ENCODE peak calls at places on chromosome 15, in seven cellular contexts. One of them, this sample, is unnamed.

GRCh38 chr15:38377547-38378161 is 76.3 kb upstream of the FAM98B start:
- DNase-seq in KG1: no peak
- DNase-seq in stimulated activated CD4-positive, alpha-beta T cell treated with anti-CD3 and anti-CD28 coated beads, Interleukin-1b, Interleukin-23, amount 100 ng/mL, for 4 hours: no peak
- DNase-seq in stimulated activated CD8-positive, alpha-beta memory T cell treated with anti-CD3 and anti-CD28 coated beads, Interleukin-2, amount 100 ng/mL, for 48 hours: no peak
- DNase-seq in T-helper 1 cell: no peak
- DNase-seq in HCT116: no peak
- DNase-seq in activated CD4-positive, alpha-beta T cell treated with anti-CD3 and anti-CD28 coated beads, Interleukin-2, amount 50 U/mL, for 1 hour: no peak
- DNase-seq in this sample: no peak

GRCh38 chr15:64892850-64893403 is 18.8 kb upstream of the ANKDD1A start:
- DNase-seq in stimulated activated CD8-positive, alpha-beta memory T cell treated with anti-CD3 and anti-CD28 coated beads, Interleukin-2, amount 100 ng/mL, for 48 hours: peak
- DNase-seq in KG1: no peak
- DNase-seq in HCT116: no peak
- DNase-seq in T-helper 1 cell: no peak
- DNase-seq in activated CD4-positive, alpha-beta T cell treated with anti-CD3 and anti-CD28 coated beads, Interleukin-2, amount 50 U/mL, for 1 hour: peak
- DNase-seq in stimulated activated CD4-positive, alpha-beta T cell treated with anti-CD3 and anti-CD28 coated beads, Interleukin-1b, Interleukin-23, amount 100 ng/mL, for 4 hours: no peak
- DNase-seq in this sample: no peak

GRCh38 chr15:40902605-40903561 is 8.6 kb downstream of the VPS18 start:
- DNase-seq in stimulated activated CD4-positive, alpha-beta T cell treated with anti-CD3 and anti-CD28 coated beads, Interleukin-1b, Interleukin-23, amount 100 ng/mL, for 4 hours: no peak
- DNase-seq in KG1: peak
- DNase-seq in T-helper 1 cell: no peak
- DNase-seq in stimulated activated CD8-positive, alpha-beta memory T cell treated with anti-CD3 and anti-CD28 coated beads, Interleukin-2, amount 100 ng/mL, for 48 hours: no peak
- DNase-seq in activated CD4-positive, alpha-beta T cell treated with anti-CD3 and anti-CD28 coated beads, Interleukin-2, amount 50 U/mL, for 1 hour: no peak
- DNase-seq in HCT116: no peak
- DNase-seq in this sample: peak

GRCh38 chr15:42605281-42605744 is 29.9 kb downstream of the STARD9 start:
- DNase-seq in stimulated activated CD4-positive, alpha-beta T cell treated with anti-CD3 and anti-CD28 coated beads, Interleukin-1b, Interleukin-23, amount 100 ng/mL, for 4 hours: no peak
- DNase-seq in HCT116: no peak
- DNase-seq in stimulated activated CD8-positive, alpha-beta memory T cell treated with anti-CD3 and anti-CD28 coated beads, Interleukin-2, amount 100 ng/mL, for 48 hours: no peak
- DNase-seq in KG1: peak
- DNase-seq in activated CD4-positive, alpha-beta T cell treated with anti-CD3 and anti-CD28 coated beads, Interleukin-2, amount 50 U/mL, for 1 hour: no peak
- DNase-seq in T-helper 1 cell: no peak
- DNase-seq in this sample: peak

GRCh38 chr15:80804970-80805495 is 25.9 kb downstream of the CEMIP start:
- DNase-seq in HCT116: no peak
- DNase-seq in activated CD4-positive, alpha-beta T cell treated with anti-CD3 and anti-CD28 coated beads, Interleukin-2, amount 50 U/mL, for 1 hour: no peak
- DNase-seq in stimulated activated CD8-positive, alpha-beta memory T cell treated with anti-CD3 and anti-CD28 coated beads, Interleukin-2, amount 100 ng/mL, for 48 hours: peak
- DNase-seq in T-helper 1 cell: no peak
- DNase-seq in KG1: no peak
- DNase-seq in stimulated activated CD4-positive, alpha-beta T cell treated with anti-CD3 and anti-CD28 coated beads, Interleukin-1b, Interleukin-23, amount 100 ng/mL, for 4 hours: no peak
- DNase-seq in this sample: no peak

GRCh38 chr15:44215594-44215993 is 20.5 kb upstream of the FRMD5 start:
- DNase-seq in HCT116: peak
- DNase-seq in activated CD4-positive, alpha-beta T cell treated with anti-CD3 and anti-CD28 coated beads, Interleukin-2, amount 50 U/mL, for 1 hour: no peak
- DNase-seq in stimulated activated CD4-positive, alpha-beta T cell treated with anti-CD3 and anti-CD28 coated beads, Interleukin-1b, Interleukin-23, amount 100 ng/mL, for 4 hours: no peak
- DNase-seq in KG1: no peak
- DNase-seq in T-helper 1 cell: no peak
- DNase-seq in stimulated activated CD8-positive, alpha-beta memory T cell treated with anti-CD3 and anti-CD28 coated beads, Interleukin-2, amount 100 ng/mL, for 48 hours: no peak
- DNase-seq in this sample: no peak

GRCh38 chr15:56249080-56249479 is 5.4 kb upstream of the RFX7 start:
- DNase-seq in T-helper 1 cell: no peak
- DNase-seq in KG1: no peak
- DNase-seq in activated CD4-positive, alpha-beta T cell treated with anti-CD3 and anti-CD28 coated beads, Interleukin-2, amount 50 U/mL, for 1 hour: no peak
- DNase-seq in stimulated activated CD8-positive, alpha-beta memory T cell treated with anti-CD3 and anti-CD28 coated beads, Interleukin-2, amount 100 ng/mL, for 48 hours: no peak
- DNase-seq in stimulated activated CD4-positive, alpha-beta T cell treated with anti-CD3 and anti-CD28 coated beads, Interleukin-1b, Interleukin-23, amount 100 ng/mL, for 4 hours: no peak
- DNase-seq in HCT116: peak
- DNase-seq in this sample: peak

GRCh38 chr15:80816049-80816653 is 37.0 kb downstream of the CEMIP start:
- DNase-seq in stimulated activated CD8-positive, alpha-beta memory T cell treated with anti-CD3 and anti-CD28 coated beads, Interleukin-2, amount 100 ng/mL, for 48 hours: no peak
- DNase-seq in HCT116: no peak
- DNase-seq in T-helper 1 cell: no peak
- DNase-seq in activated CD4-positive, alpha-beta T cell treated with anti-CD3 and anti-CD28 coated beads, Interleukin-2, amount 50 U/mL, for 1 hour: no peak
- DNase-seq in KG1: no peak
- DNase-seq in stimulated activated CD4-positive, alpha-beta T cell treated with anti-CD3 and anti-CD28 coated beads, Interleukin-1b, Interleukin-23, amount 100 ng/mL, for 4 hours: no peak
- DNase-seq in this sample: no peak

GRCh38 chr15:92880796-92881569 is 19.1 kb upstream of the CHD2 start:
- DNase-seq in stimulated activated CD8-positive, alpha-beta memory T cell treated with anti-CD3 and anti-CD28 coated beads, Interleukin-2, amount 100 ng/mL, for 48 hours: no peak
- DNase-seq in T-helper 1 cell: no peak
- DNase-seq in HCT116: no peak
- DNase-seq in activated CD4-positive, alpha-beta T cell treated with anti-CD3 and anti-CD28 coated beads, Interleukin-2, amount 50 U/mL, for 1 hour: no peak
- DNase-seq in KG1: no peak
- DNase-seq in stimulated activated CD4-positive, alpha-beta T cell treated with anti-CD3 and anti-CD28 coated beads, Interleukin-1b, Interleukin-23, amount 100 ng/mL, for 4 hours: no peak
- DNase-seq in this sample: no peak

GRCh38 chr15:88729581-88729980 is 73.7 kb upstream of the ACAN start:
- DNase-seq in stimulated activated CD8-positive, alpha-beta memory T cell treated with anti-CD3 and anti-CD28 coated beads, Interleukin-2, amount 100 ng/mL, for 48 hours: no peak
- DNase-seq in stimulated activated CD4-positive, alpha-beta T cell treated with anti-CD3 and anti-CD28 coated beads, Interleukin-1b, Interleukin-23, amount 100 ng/mL, for 4 hours: no peak
- DNase-seq in activated CD4-positive, alpha-beta T cell treated with anti-CD3 and anti-CD28 coated beads, Interleukin-2, amount 50 U/mL, for 1 hour: no peak
- DNase-seq in HCT116: no peak
- DNase-seq in KG1: no peak
- DNase-seq in T-helper 1 cell: no peak
- DNase-seq in this sample: no peak

GRCh38 chr15:37038036-37038715 is 62.2 kb downstream of the MEIS2 start:
- DNase-seq in stimulated activated CD8-positive, alpha-beta memory T cell treated with anti-CD3 and anti-CD28 coated beads, Interleukin-2, amount 100 ng/mL, for 48 hours: no peak
- DNase-seq in activated CD4-positive, alpha-beta T cell treated with anti-CD3 and anti-CD28 coated beads, Interleukin-2, amount 50 U/mL, for 1 hour: no peak
- DNase-seq in HCT116: no peak
- DNase-seq in KG1: no peak
- DNase-seq in T-helper 1 cell: no peak
- DNase-seq in stimulated activated CD4-positive, alpha-beta T cell treated with anti-CD3 and anti-CD28 coated beads, Interleukin-1b, Interleukin-23, amount 100 ng/mL, for 4 hours: no peak
- DNase-seq in this sample: no peak

This sample was measured in Kasumi-1.